ENCODE peak calls at places on chromosomes 11 and 22, in six cellular contexts. P is body of pancreas; L is psoas muscle; V is activated CD4-positive, alpha-beta T cell treated with anti-CD3 and anti-CD28 coated beads for 4 hours; C is GDM1; R is left cardiac atrium. J is an unnamed sample.

GRCh38 chr22:37196539-37197450 is 8.7 kb upstream of the C1QTNF6 start:
- DNase-seq in P (peak), L (peak), V (no peak), C (no peak), R (peak), J (peak)

GRCh38 chr11:65414776-65415498 is 7.7 kb upstream of the NEAT1 start:
- DNase-seq in P (no peak), L (no peak), V (no peak), C (no peak), R (peak), J (no peak)

GRCh38 chr11:73273246-73273890 is 1.2 kb downstream of the P2RY6 start:
- DNase-seq in P (no peak), L (no peak), V (no peak), C (no peak), R (no peak), J (no peak)

GRCh38 chr11:122101625-122102291 is 14.3 kb downstream of the BLID start:
- DNase-seq in P (peak), L (peak), V (no peak), C (no peak), R (peak), J (peak)

GRCh38 chr11:1827931-1828330 is 6.9 kb upstream of the SYT8 start:
- DNase-seq in P (no peak), L (no peak), V (no peak), C (no peak), R (no peak), J (no peak)

GRCh38 chr22:32324505-32325415 is 32.9 kb upstream of the RFPL3 start:
- DNase-seq in P (no peak), L (no peak), V (no peak), C (no peak), R (no peak), J (no peak)

GRCh38 chr11:23404225-23405160 is 544.2 kb upstream of the CCDC179 start:
- DNase-seq in P (no peak), L (no peak), V (no peak), C (no peak), R (no peak), J (no peak)

GRCh38 chr11:100525635-100526034 is 161.5 kb upstream of the ARHGAP42 start:
- DNase-seq in P (no peak), L (no peak), V (no peak), C (no peak), R (no peak), J (no peak)

GRCh38 chr11:113133071-113133470 is 171.9 kb downstream of the NCAM1 start:
- DNase-seq in P (no peak), L (no peak), V (no peak), C (no peak), R (no peak), J (no peak)

GRCh38 chr11:75145196-75145971 is 5.5 kb upstream of the SLCO2B1 start:
- DNase-seq in P (no peak), L (no peak), V (no peak), C (no peak), R (no peak), J (no peak)

GRCh38 chr22:45376009-45376408 is 37.4 kb downstream of the SMC1B start:
- DNase-seq in P (no peak), L (no peak), V (no peak), C (no peak), R (no peak), J (no peak)

GRCh38 chr22:43293661-43294392 is 49.3 kb downstream of the SCUBE1 start:
- DNase-seq in P (no peak), L (peak), V (no peak), C (no peak), R (no peak), J (peak)

GRCh38 chr22:21937821-21938070 is 14.9 kb downstream of the PPM1F start:
- DNase-seq in P (no peak), L (peak), V (no peak), C (no peak), R (peak), J (no peak)

GRCh38 chr22:37594237-37594636 is 14.3 kb upstream of the LGALS2 start:
- DNase-seq in P (no peak), L (no peak), V (no peak), C (no peak), R (no peak), J (no peak)

GRCh38 chr11:69274531-69275016 is 19.4 kb upstream of the MYEOV start:
- DNase-seq in P (peak), L (no peak), V (no peak), C (no peak), R (no peak), J (no peak)

GRCh38 chr11:44589301-44589700 is 23.8 kb downstream of the CD82 start:
- DNase-seq in P (no peak), L (no peak), V (no peak), C (no peak), R (no peak), J (no peak)

GRCh38 chr11:119617343-119617713 is 111.7 kb downstream of the NECTIN1 start:
- DNase-seq in P (no peak), L (no peak), V (no peak), C (no peak), R (no peak), J (no peak)

GRCh38 chr22:30889996-30890480 is 78.5 kb downstream of the MORC2 start:
- DNase-seq in P (no peak), L (no peak), V (no peak), C (no peak), R (no peak), J (no peak)

GRCh38 chr22:26429458-26430238 is 588 bp downstream of the ASPHD2 start:
- DNase-seq in P (no peak), L (no peak), V (peak), C (no peak), R (no peak), J (no peak)

GRCh38 chr11:81030186-81030585 is 1589.4 kb upstream of the TENM4 start:
- DNase-seq in P (no peak), L (no peak), V (no peak), C (no peak), R (no peak), J (no peak)

GRCh38 chr11:86021390-86021789 is 47.5 kb downstream of the PICALM start:
- DNase-seq in P (no peak), L (no peak), V (no peak), C (peak), R (no peak), J (no peak)

GRCh38 chr11:62770778-62771143 is 435 bp upstream of the TAF6L start:
- DNase-seq in P (peak), L (no peak), V (no peak), C (peak), R (no peak), J (no peak)

GRCh38 chr22:38863531-38864131 is 8.4 kb downstream of the CBX6 start:
- DNase-seq in P (no peak), L (no peak), V (no peak), C (no peak), R (no peak), J (peak)

GRCh38 chr11:78773077-78773476 is 198.4 kb upstream of the NARS2 start:
- DNase-seq in P (no peak), L (no peak), V (no peak), C (no peak), R (no peak), J (no peak)

GRCh38 chr11:132248585-132248984 is 878.2 kb downstream of the NTM start:
- DNase-seq in P (no peak), L (no peak), V (no peak), C (no peak), R (no peak), J (no peak)

GRCh38 chr11:78046486-78046854 is 17.2 kb upstream of the THRSP start:
- DNase-seq in P (no peak), L (no peak), V (no peak), C (no peak), R (no peak), J (no peak)

GRCh38 chr22:37276771-37277170 is 5.5 kb upstream of the CYTH4 start:
- DNase-seq in P (no peak), L (no peak), V (no peak), C (no peak), R (no peak), J (no peak)

GRCh38 chr11:33723238-33723881 is 12.9 kb downstream of the CD59 start:
- DNase-seq in P (no peak), L (no peak), V (no peak), C (peak), R (peak), J (no peak)

GRCh38 chr22:29275167-29275566 is 7.1 kb downstream of the EWSR1 start:
- DNase-seq in P (no peak), L (no peak), V (no peak), C (no peak), R (no peak), J (no peak)

GRCh38 chr11:48028909-48029685 is 48.7 kb downstream of the PTPRJ start:
- DNase-seq in P (no peak), L (no peak), V (no peak), C (no peak), R (no peak), J (no peak)

GRCh38 chr11:1742371-1742770 is 8.0 kb downstream of the IFITM10 start:
- DNase-seq in P (no peak), L (no peak), V (no peak), C (no peak), R (no peak), J (no peak)

GRCh38 chr11:83725161-83725560 is 439.0 kb upstream of the CCDC90B start:
- DNase-seq in P (no peak), L (no peak), V (no peak), C (no peak), R (no peak), J (no peak)

GRCh38 chr11:6321961-6322362 is 1.7 kb upstream of the CAVIN3 start:
- DNase-seq in P (no peak), L (no peak), V (no peak), C (no peak), R (no peak), J (no peak)

GRCh38 chr22:49450521-49450920 is 377.2 kb downstream of the BRD1 start:
- DNase-seq in P (no peak), L (no peak), V (no peak), C (no peak), R (no peak), J (no peak)

GRCh38 chr11:69304258-69304657 is 10.3 kb downstream of the MYEOV start:
- DNase-seq in P (no peak), L (no peak), V (no peak), C (no peak), R (no peak), J (no peak)

GRCh38 chr11:8229299-8230177 is 34.1 kb downstream of the LMO1 start:
- DNase-seq in P (peak), L (no peak), V (no peak), C (no peak), R (no peak), J (no peak)

J was measured in ovary.